ENCODE peak calls at places on chromosomes 4 and X, in ten cellular contexts. O is heart left ventricle; T is left colon; U is H9; E is NCI-H1694; A is stimulated activated CD4-positive, alpha-beta T cell treated with anti-CD3 and anti-CD28 coated beads, Interleukin-1b, Interleukin-23, amount 100 ng/mL, for 48 hours; R is colonic mucosa; W is H4; F is GM12891; P is iris pigment epithelial cell. H is an unnamed sample.

GRCh38 chr4:68271851-68272756 is 26.6 kb upstream of the TMPRSS11B start:
- DNase-seq in O (no peak), E (no peak), U (peak), A (no peak), T (no peak), R (no peak), W (peak), P (peak), F (peak), H (no peak)

GRCh38 chr4:160877087-160877790 is 1286.6 kb downstream of the FSTL5 start:
- DNase-seq in F (no peak), A (no peak), E (no peak), W (no peak), R (no peak), P (peak), T (no peak), O (no peak), U (no peak), H (no peak)

GRCh38 chr4:41866799-41867677 is 68.2 kb upstream of the TMEM33 start:
- DNase-seq in P (no peak), R (no peak), F (no peak), A (no peak), T (no peak), W (no peak), U (peak), E (no peak), O (no peak), H (no peak)

GRCh38 chrX:115360220-115360781 is 70.8 kb downstream of the LUZP4 start:
- DNase-seq in U (no peak), T (no peak), A (no peak), P (peak), F (no peak), O (no peak), W (no peak), R (no peak), E (no peak), H (no peak)

GRCh38 chr4:7328162-7328912 is 106.4 kb downstream of the PSAPL1 start:
- DNase-seq in R (no peak), A (no peak), F (no peak), E (no peak), T (no peak), O (peak), U (no peak), W (no peak), P (no peak), H (peak)

GRCh38 chr4:184599492-184600135 is 49.6 kb downstream of the CASP3 start:
- DNase-seq in R (no peak), A (no peak), T (no peak), F (no peak), O (no peak), W (peak), P (peak), E (no peak), U (no peak), H (no peak)

GRCh38 chr4:181909368-181909767 is 333.8 kb upstream of the TENM3 start:
- DNase-seq in U (no peak), W (peak), T (no peak), A (no peak), F (no peak), R (no peak), E (no peak), O (peak), P (peak), H (no peak)

GRCh38 chr4:8294775-8295174 is 25.2 kb downstream of the HTRA3 start:
- DNase-seq in P (no peak), E (no peak), T (no peak), R (no peak), A (no peak), U (no peak), W (no peak), O (no peak), F (no peak), H (no peak)

GRCh38 chr4:73853246-73853704 is at the start of gene PF4V1:
- DNase-seq in E (no peak), U (peak), T (peak), W (no peak), F (no peak), O (no peak), R (peak), A (no peak), P (no peak), H (peak)

GRCh38 chr4:107564326-107564725 is 155.7 kb downstream of the PAPSS1 start:
- DNase-seq in U (no peak), R (no peak), W (no peak), T (no peak), P (peak), F (no peak), E (no peak), O (no peak), A (no peak), H (no peak)

GRCh38 chr4:176837176-176837915 is 44.6 kb upstream of the VEGFC start:
- DNase-seq in R (no peak), A (no peak), U (no peak), P (no peak), E (no peak), F (no peak), T (no peak), W (peak), O (no peak), H (no peak)

GRCh38 chr4:37983951-37984350 is 23.8 kb downstream of the PTTG2 start:
- DNase-seq in T (no peak), E (no peak), W (no peak), U (no peak), R (no peak), F (no peak), A (no peak), O (no peak), P (peak), H (no peak)

GRCh38 chr4:24742773-24743676 is 52.3 kb upstream of the SOD3 start:
- DNase-seq in O (no peak), F (no peak), U (no peak), P (no peak), W (no peak), R (no peak), A (no peak), T (no peak), E (no peak), H (no peak)

GRCh38 chrX:155070975-155071693 is at the start of the genes BRCC3, CMC4 and MTCP1:
- DNase-seq in O (peak), R (peak), F (peak), E (peak), U (peak), A (peak), W (peak), P (peak), T (peak), H (peak)

GRCh38 chrX:54171091-54171490 is 12.0 kb downstream of the FAM120C start:
- DNase-seq in A (no peak), F (no peak), O (no peak), P (no peak), R (no peak), W (no peak), U (no peak), T (no peak), E (no peak), H (no peak)

GRCh38 chrX:108018659-108019381 is 26.0 kb upstream of the VSIG1 start:
- DNase-seq in F (no peak), O (no peak), A (peak), E (no peak), R (no peak), T (no peak), U (no peak), P (no peak), W (no peak), H (no peak)

GRCh38 chr4:140137654-140138053 is 16.3 kb downstream of the MAML3 start:
- DNase-seq in R (no peak), U (no peak), O (no peak), A (no peak), W (peak), F (no peak), P (peak), E (no peak), T (no peak), H (no peak)

GRCh38 chrX:154991039-154991438 is 31.5 kb downstream of the F8 start:
- DNase-seq in U (no peak), F (no peak), W (no peak), R (no peak), E (no peak), O (no peak), A (peak), P (no peak), T (no peak), H (no peak)

GRCh38 chrX:151714367-151714766 is 1.5 kb upstream of the FATE1 start:
- DNase-seq in W (no peak), O (no peak), E (no peak), A (no peak), R (no peak), T (no peak), F (no peak), P (no peak), U (no peak), H (no peak)

GRCh38 chrX:54447461-54447860 is 7.3 kb downstream of the TSR2 start:
- DNase-seq in F (no peak), R (no peak), T (no peak), P (peak), E (no peak), U (peak), W (no peak), O (no peak), A (no peak), H (no peak)

GRCh38 chr4:76601791-76602190 is 166.8 kb downstream of the SHROOM3 start:
- DNase-seq in R (no peak), W (peak), O (no peak), U (no peak), T (no peak), F (no peak), E (no peak), P (peak), A (no peak), H (no peak)

GRCh38 chr4:40349561-40350198 is 14.5 kb downstream of the CHRNA9 start:
- DNase-seq in W (no peak), U (no peak), R (no peak), F (no peak), A (no peak), P (peak), E (peak), O (no peak), T (no peak), H (no peak)

GRCh38 chrX:123322531-123322930 is 138.5 kb downstream of the GRIA3 start:
- DNase-seq in U (no peak), R (no peak), T (no peak), F (no peak), O (no peak), P (no peak), W (no peak), A (no peak), E (no peak), H (no peak)

GRCh38 chrX:17474892-17475291 is 99.9 kb downstream of the NHS start:
- DNase-seq in P (no peak), W (no peak), E (no peak), R (no peak), A (no peak), F (no peak), U (no peak), O (no peak), T (no peak), H (no peak)

GRCh38 chr4:84697615-84698201 is 114.8 kb downstream of the CDS1 start:
- DNase-seq in T (no peak), W (no peak), O (no peak), R (no peak), P (no peak), U (no peak), E (no peak), A (no peak), F (no peak), H (no peak)

H was measured in chondrocyte.